ENCODE peak calls at places on chromosomes 13 and 19, in five cellular contexts. One of them, this sample, is unnamed.
A peak's percentile ranks its signal among the peaks of the same experiment; 100 is the strongest.

GRCh38 chr13:75326173-75327131 is 155.5 kb downstream of the TBC1D4 start:
- DNase-seq in tibial nerve: no peak
- DNase-seq in Panc1: no peak
- DNase-seq in endothelial cell of umbilical vein: peak; percentile 87
- DNase-seq in ovary: peak; percentile 46
- DNase-seq in this sample: no peak

GRCh38 chr13:45331981-45332830 is 8.8 kb downstream of the TPT1 start:
- DNase-seq in tibial nerve: no peak
- DNase-seq in Panc1: no peak
- DNase-seq in endothelial cell of umbilical vein: peak; percentile 58
- DNase-seq in ovary: no peak
- DNase-seq in this sample: no peak

GRCh38 chr19:3638208-3639193 is 11.9 kb upstream of the CACTIN start:
- DNase-seq in tibial nerve: no peak
- DNase-seq in Panc1: no peak
- DNase-seq in endothelial cell of umbilical vein: no peak
- DNase-seq in ovary: no peak
- DNase-seq in this sample: no peak

GRCh38 chr13:39557285-39557955 is 45.6 kb downstream of the LHFPL6 start:
- DNase-seq in tibial nerve: no peak
- DNase-seq in Panc1: no peak
- DNase-seq in endothelial cell of umbilical vein: no peak
- DNase-seq in ovary: no peak
- DNase-seq in this sample: no peak

GRCh38 chr19:19463348-19464117 is 51.8 kb downstream of the TSSK6 start:
- DNase-seq in tibial nerve: no peak
- DNase-seq in Panc1: no peak
- DNase-seq in endothelial cell of umbilical vein: peak; percentile 59
- DNase-seq in ovary: peak; percentile 55
- DNase-seq in this sample: no peak

GRCh38 chr19:2034729-2035589 is 16.1 kb downstream of the MKNK2 start:
- DNase-seq in tibial nerve: peak; percentile 53
- DNase-seq in Panc1: no peak
- DNase-seq in endothelial cell of umbilical vein: no peak
- DNase-seq in ovary: peak; percentile 65
- DNase-seq in this sample: no peak

GRCh38 chr19:36149673-36150406 is 2.4 kb downstream of the COX7A1 start:
- DNase-seq in tibial nerve: no peak
- DNase-seq in Panc1: no peak
- DNase-seq in endothelial cell of umbilical vein: no peak
- DNase-seq in ovary: no peak
- DNase-seq in this sample: peak; percentile 78

GRCh38 chr13:113930711-113931637 is 42.9 kb downstream of the C13orf46 start:
- DNase-seq in tibial nerve: peak; percentile 4
- DNase-seq in Panc1: no peak
- DNase-seq in endothelial cell of umbilical vein: no peak
- DNase-seq in ovary: peak; percentile 13
- DNase-seq in this sample: no peak

GRCh38 chr19:30229524-30230174 is 142.5 kb upstream of the ZNF536 start:
- DNase-seq in tibial nerve: no peak
- DNase-seq in Panc1: no peak
- DNase-seq in endothelial cell of umbilical vein: no peak
- DNase-seq in ovary: no peak
- DNase-seq in this sample: no peak

GRCh38 chr19:48868196-48868886 is at the start of gene PLEKHA4:
- DNase-seq in tibial nerve: peak; percentile 57
- DNase-seq in Panc1: no peak
- DNase-seq in endothelial cell of umbilical vein: peak; percentile 37
- DNase-seq in ovary: peak; percentile 84
- DNase-seq in this sample: no peak

GRCh38 chr13:110170020-110170790 is 136.8 kb downstream of the COL4A1 start:
- DNase-seq in tibial nerve: no peak
- DNase-seq in Panc1: no peak
- DNase-seq in endothelial cell of umbilical vein: no peak
- DNase-seq in ovary: no peak
- DNase-seq in this sample: no peak

GRCh38 chr13:48660356-48661076 is 6.8 kb downstream of the CYSLTR2 start:
- DNase-seq in tibial nerve: no peak
- DNase-seq in Panc1: no peak
- DNase-seq in endothelial cell of umbilical vein: no peak
- DNase-seq in ovary: no peak
- DNase-seq in this sample: no peak

GRCh38 chr13:93227280-93227905 is 786 bp downstream of the GPC6 start:
- DNase-seq in tibial nerve: peak; percentile 16
- DNase-seq in Panc1: no peak
- DNase-seq in endothelial cell of umbilical vein: no peak
- DNase-seq in ovary: no peak
- DNase-seq in this sample: no peak

GRCh38 chr19:1466461-1467227 is 12.4 kb downstream of the C19orf25 start:
- DNase-seq in tibial nerve: no peak
- DNase-seq in Panc1: no peak
- DNase-seq in endothelial cell of umbilical vein: no peak
- DNase-seq in ovary: peak; percentile 24
- DNase-seq in this sample: no peak

GRCh38 chr13:74657765-74658164 is 523.6 kb upstream of the KLF12 start:
- DNase-seq in tibial nerve: no peak
- DNase-seq in Panc1: no peak
- DNase-seq in endothelial cell of umbilical vein: no peak
- DNase-seq in ovary: no peak
- DNase-seq in this sample: no peak

GRCh38 chr13:94708031-94708571 is 4.2 kb downstream of the SOX21 start:
- DNase-seq in tibial nerve: no peak
- DNase-seq in Panc1: no peak
- DNase-seq in endothelial cell of umbilical vein: no peak
- DNase-seq in ovary: no peak
- DNase-seq in this sample: no peak

GRCh38 chr13:31198524-31198923 is 1.3 kb upstream of the B3GLCT start:
- DNase-seq in tibial nerve: no peak
- DNase-seq in Panc1: no peak
- DNase-seq in endothelial cell of umbilical vein: no peak
- DNase-seq in ovary: no peak
- DNase-seq in this sample: no peak

GRCh38 chr13:66805657-66806056 is 424.5 kb downstream of the PCDH9 start:
- DNase-seq in tibial nerve: no peak
- DNase-seq in Panc1: no peak
- DNase-seq in endothelial cell of umbilical vein: peak; percentile 80
- DNase-seq in ovary: no peak
- DNase-seq in this sample: no peak

GRCh38 chr19:17325881-17326594 is 8.6 kb downstream of the ANO8 start:
- DNase-seq in tibial nerve: peak; percentile 71
- DNase-seq in Panc1: no peak
- DNase-seq in endothelial cell of umbilical vein: no peak
- DNase-seq in ovary: no peak
- DNase-seq in this sample: no peak

GRCh38 chr19:37991841-37992248 is 84.8 kb downstream of the SIPA1L3 start:
- DNase-seq in tibial nerve: no peak
- DNase-seq in Panc1: no peak
- DNase-seq in endothelial cell of umbilical vein: no peak
- DNase-seq in ovary: no peak
- DNase-seq in this sample: no peak

GRCh38 chr19:37988758-37989635 is 82.0 kb downstream of the SIPA1L3 start:
- DNase-seq in tibial nerve: no peak
- DNase-seq in Panc1: no peak
- DNase-seq in endothelial cell of umbilical vein: no peak
- DNase-seq in ovary: no peak
- DNase-seq in this sample: no peak

GRCh38 chr19:37991176-37991835 is 84.3 kb downstream of the SIPA1L3 start:
- DNase-seq in tibial nerve: no peak
- DNase-seq in Panc1: no peak
- DNase-seq in endothelial cell of umbilical vein: no peak
- DNase-seq in ovary: no peak
- DNase-seq in this sample: no peak

GRCh38 chr19:37989855-37990254 is 82.8 kb downstream of the SIPA1L3 start:
- DNase-seq in tibial nerve: no peak
- DNase-seq in Panc1: no peak
- DNase-seq in endothelial cell of umbilical vein: no peak
- DNase-seq in ovary: no peak
- DNase-seq in this sample: no peak

DNA sequence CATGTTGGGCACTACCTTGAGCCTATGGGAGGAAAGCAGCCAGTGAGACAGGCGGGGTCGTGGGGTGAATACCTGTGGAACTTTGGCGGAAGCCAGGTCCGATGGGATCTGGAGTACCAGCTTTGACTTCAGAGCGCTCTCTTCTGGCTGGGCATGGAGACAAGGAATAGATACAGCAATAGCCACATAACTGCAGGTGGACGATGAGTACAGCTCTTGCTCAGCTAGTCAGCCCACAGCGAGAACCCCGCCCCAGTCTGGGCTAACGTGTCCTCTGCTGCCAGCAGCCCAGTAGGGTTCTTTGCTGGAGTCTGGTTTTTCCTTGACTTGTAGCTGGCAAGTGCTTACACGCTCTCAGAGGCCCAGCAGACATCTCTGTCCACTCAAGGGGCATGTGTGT is 83.4 kb downstream of the SIPA1L3 start:
- DNase-seq in tibial nerve: no peak
- DNase-seq in Panc1: no peak
- DNase-seq in endothelial cell of umbilical vein: no peak
- DNase-seq in ovary: no peak
- DNase-seq in this sample: no peak
- H3K27ac ChIP-seq in tibial nerve: no peak overlapping the region
- H3K27ac ChIP-seq in Panc1: no peak overlapping the region
- H3K27ac ChIP-seq in endothelial cell of umbilical vein: no peak overlapping the region
- H3K27ac ChIP-seq in ovary: no peak overlapping the region
- H3K27ac ChIP-seq in this sample: peak overlapping the region; percentile 84

GRCh38 chr13:102870677-102871415 is 25.0 kb downstream of the ERCC5 start:
- DNase-seq in tibial nerve: no peak
- DNase-seq in Panc1: no peak
- DNase-seq in endothelial cell of umbilical vein: peak; percentile 55
- DNase-seq in ovary: peak; percentile 32
- DNase-seq in this sample: no peak

GRCh38 chr13:102872531-102872930 is 26.7 kb downstream of the ERCC5 start:
- DNase-seq in tibial nerve: no peak
- DNase-seq in Panc1: no peak
- DNase-seq in endothelial cell of umbilical vein: no peak
- DNase-seq in ovary: no peak
- DNase-seq in this sample: no peak

GRCh38 chr13:102868366-102868936 is 22.6 kb downstream of the ERCC5 start:
- DNase-seq in tibial nerve: no peak
- DNase-seq in Panc1: no peak
- DNase-seq in endothelial cell of umbilical vein: no peak
- DNase-seq in ovary: no peak
- DNase-seq in this sample: no peak

GRCh38 chr13:102872131-102872530 is 26.3 kb downstream of the ERCC5 start:
- DNase-seq in tibial nerve: no peak
- DNase-seq in Panc1: no peak
- DNase-seq in endothelial cell of umbilical vein: no peak
- DNase-seq in ovary: no peak
- DNase-seq in this sample: no peak

GRCh38 chr13:102869948-102870676 is 24.3 kb downstream of the ERCC5 start:
- DNase-seq in tibial nerve: no peak
- DNase-seq in Panc1: no peak
- DNase-seq in endothelial cell of umbilical vein: no peak
- DNase-seq in ovary: no peak
- DNase-seq in this sample: no peak
- H3K27ac ChIP-seq in tibial nerve: peak overlapping the region; percentile 21
- H3K27ac ChIP-seq in Panc1: no peak overlapping the region
- H3K27ac ChIP-seq in endothelial cell of umbilical vein: no peak overlapping the region
- H3K27ac ChIP-seq in ovary: no peak overlapping the region
- H3K27ac ChIP-seq in this sample: no peak overlapping the region

GRCh38 chr13:98921015-98921414 is 56.8 kb downstream of the DOCK9 start:
- DNase-seq in tibial nerve: no peak
- DNase-seq in Panc1: no peak
- DNase-seq in endothelial cell of umbilical vein: no peak
- DNase-seq in ovary: no peak
- DNase-seq in this sample: no peak

GRCh38 chr13:98923641-98924397 is 54.0 kb downstream of the DOCK9 start:
- DNase-seq in tibial nerve: no peak
- DNase-seq in Panc1: no peak
- DNase-seq in endothelial cell of umbilical vein: no peak
- DNase-seq in ovary: no peak
- DNase-seq in this sample: no peak

GRCh38 chr13:98919566-98919965 is 58.3 kb downstream of the DOCK9 start:
- DNase-seq in tibial nerve: no peak
- DNase-seq in Panc1: no peak
- DNase-seq in endothelial cell of umbilical vein: no peak
- DNase-seq in ovary: no peak
- DNase-seq in this sample: no peak

GRCh38 chr13:98922306-98922705 is 55.6 kb downstream of the DOCK9 start:
- DNase-seq in tibial nerve: no peak
- DNase-seq in Panc1: no peak
- DNase-seq in endothelial cell of umbilical vein: peak; percentile 59
- DNase-seq in ovary: no peak
- DNase-seq in this sample: no peak

GRCh38 chr13:98921786-98922185 is 56.1 kb downstream of the DOCK9 start:
- DNase-seq in tibial nerve: no peak
- DNase-seq in Panc1: no peak
- DNase-seq in endothelial cell of umbilical vein: no peak
- DNase-seq in ovary: no peak
- DNase-seq in this sample: no peak
- H3K27ac ChIP-seq in tibial nerve: peak overlapping the region; percentile 64
- H3K27ac ChIP-seq in Panc1: no peak overlapping the region
- H3K27ac ChIP-seq in endothelial cell of umbilical vein: no peak overlapping the region
- H3K27ac ChIP-seq in ovary: no peak overlapping the region
- H3K27ac ChIP-seq in this sample: no peak overlapping the region

DNA sequence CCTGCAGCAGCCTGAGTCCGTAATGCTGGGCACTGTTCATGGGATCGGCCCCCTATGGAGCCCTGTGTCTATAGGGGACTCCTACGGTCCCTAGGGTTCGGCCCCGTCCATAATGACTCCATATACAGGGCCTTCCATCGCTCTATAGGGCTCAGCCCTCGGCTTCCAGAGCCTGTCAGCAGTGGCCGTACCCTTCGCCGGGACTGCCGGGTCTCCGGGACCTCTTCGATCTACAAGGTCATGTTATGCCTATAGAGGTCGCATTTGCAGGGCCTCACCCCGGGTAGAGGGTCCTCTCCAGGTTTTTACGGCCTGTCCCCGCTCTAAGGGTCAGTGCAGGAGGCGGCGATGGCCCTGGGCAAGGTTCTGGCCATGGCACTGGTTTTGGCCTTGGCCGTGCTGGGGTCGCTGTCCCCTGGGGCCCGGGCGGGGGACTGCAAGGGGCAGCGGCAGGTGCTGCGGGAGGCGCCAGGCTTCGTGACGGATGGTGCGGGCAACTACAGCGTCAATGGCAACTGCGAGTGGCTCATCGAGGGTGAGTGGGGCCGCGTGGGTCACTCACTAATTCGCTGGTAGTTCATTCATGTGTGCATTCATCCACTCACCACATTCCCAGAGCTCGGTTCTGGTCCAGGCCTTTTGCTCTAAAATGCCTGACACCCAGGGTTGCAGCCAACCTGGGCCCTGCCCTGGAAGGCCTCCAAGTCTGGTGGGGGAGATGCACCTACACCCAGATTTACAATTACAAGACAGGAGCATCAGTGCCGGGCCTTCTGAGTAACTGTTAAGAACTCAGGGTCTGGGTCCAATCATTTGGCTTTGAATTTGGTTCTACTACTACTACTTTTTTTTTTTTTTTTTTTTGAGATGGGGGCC is 699 bp downstream of the MEGF8 start:
- DNase-seq in tibial nerve: no peak
- DNase-seq in Panc1: no peak
- DNase-seq in endothelial cell of umbilical vein: no peak
- DNase-seq in ovary: peak; percentile 56
- DNase-seq in this sample: no peak
- H3K27ac ChIP-seq in tibial nerve: peak overlapping the region; percentile 85
- H3K27ac ChIP-seq in Panc1: peak overlapping the region; percentile 73
- H3K27ac ChIP-seq in endothelial cell of umbilical vein: no peak overlapping the region
- H3K27ac ChIP-seq in ovary: no peak overlapping the region
- H3K27ac ChIP-seq in this sample: peak overlapping the region; percentile 30